ENCODE peak calls at places on chromosome 4, in five cellular contexts. U is transverse colon, V is chondrocyte, R is natural killer cell, E is WERI-Rb-1. Z is an unnamed sample.

GRCh38 chr4:6672131-6672530 is 21.5 kb upstream of the S100P start:
- DNase-seq in E (no peak), R (no peak), V (no peak), U (no peak), Z (no peak)

GRCh38 chr4:3305610-3306371 is 13.0 kb downstream of the RGS12 start:
- DNase-seq in E (no peak), U (no peak), R (no peak), V (no peak), Z (no peak)

GRCh38 chr4:118270492-118270891 is 82.3 kb downstream of the PRSS12 start:
- DNase-seq in V (no peak), U (no peak), E (no peak), R (no peak), Z (no peak)

GRCh38 chr4:3418029-3418762 is 23.6 kb upstream of the HGFAC start:
- DNase-seq in E (peak), U (no peak), V (peak), R (no peak), Z (no peak)

GRCh38 chr4:38805530-38806145 is 1.0 kb upstream of the TLR1 start:
- DNase-seq in U (peak), R (no peak), E (no peak), V (no peak), Z (no peak)

GRCh38 chr4:138178566-138178965 is 63.6 kb downstream of the SLC7A11 start:
- DNase-seq in E (no peak), U (no peak), V (no peak), R (no peak), Z (no peak)

GRCh38 chr4:177574446-177574845 is 132.2 kb upstream of the AGA start:
- DNase-seq in R (no peak), E (no peak), V (no peak), U (no peak), Z (no peak)

GRCh38 chr4:158913766-158914165 is 144.9 kb downstream of the FNIP2 start:
- DNase-seq in U (no peak), V (no peak), R (no peak), E (no peak), Z (no peak)

GRCh38 chr4:132542228-132542627 is 606.9 kb upstream of the PCDH10 start:
- DNase-seq in E (no peak), V (no peak), R (no peak), U (no peak), Z (no peak)

GRCh38 chr4:71120831-71121524 is 127.5 kb downstream of the DCK start:
- DNase-seq in R (no peak), E (no peak), V (peak), U (no peak), Z (no peak)

GRCh38 chr4:140049024-140049923 is 104.7 kb downstream of the MAML3 start:
- DNase-seq in V (no peak), U (peak), R (peak), E (peak), Z (peak)
- TF ChIP-seq CTCF in V (peak), U (no peak), R (no peak), E (peak), Z (no peak)

DNA sequence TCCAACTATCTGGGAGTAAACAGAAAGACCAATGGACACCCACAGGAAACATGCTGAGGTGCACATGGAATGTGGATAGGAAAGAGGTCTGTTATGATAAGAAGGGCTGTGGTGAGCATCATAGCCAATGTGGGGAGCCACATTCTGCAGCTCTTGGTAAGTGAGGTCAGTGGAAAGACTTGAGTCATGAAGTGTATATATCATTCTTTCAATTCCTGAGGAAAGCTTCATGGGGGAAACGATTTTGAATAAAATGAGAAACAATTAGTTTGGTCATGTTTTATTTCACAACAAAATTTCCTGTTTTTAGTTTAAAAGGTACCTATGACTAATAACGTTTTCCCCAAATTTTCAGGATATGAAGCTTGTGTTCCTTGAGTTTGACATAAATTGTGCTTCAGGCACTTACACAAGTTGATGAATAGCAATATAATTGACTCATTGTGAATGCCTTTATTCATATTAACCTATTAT is 41.4 kb upstream of the RASSF6 start:
- DNase-seq in R (no peak), U (no peak), E (no peak), V (no peak), Z (no peak)
- TF ChIP-seq CTCF in R (no peak), U (no peak), E (no peak), V (no peak), Z (no peak)

GRCh38 chr4:119559044-119559647 is 69.5 kb downstream of the PDE5A start:
- DNase-seq in E (no peak), U (no peak), V (no peak), R (no peak), Z (no peak)
- TF ChIP-seq CTCF in E (no peak), U (peak), V (peak), R (no peak), Z (peak)

GRCh38 chr4:10159671-10160070 is 43.1 kb upstream of the WDR1 start:
- DNase-seq in E (no peak), R (no peak), V (no peak), U (no peak), Z (no peak)

GRCh38 chr4:10161146-10161545 is 44.5 kb upstream of the WDR1 start:
- DNase-seq in U (no peak), V (no peak), R (no peak), E (no peak), Z (no peak)

GRCh38 chr4:10158355-10158942 is 41.9 kb upstream of the WDR1 start:
- DNase-seq in U (no peak), E (no peak), R (no peak), V (no peak), Z (no peak)

GRCh38 chr4:10160280-10160856 is 43.8 kb upstream of the WDR1 start:
- DNase-seq in E (peak), V (no peak), R (no peak), U (no peak), Z (no peak)

GRCh38 chr4:10157478-10158354 is 41.1 kb upstream of the WDR1 start:
- DNase-seq in V (no peak), U (peak), R (no peak), E (peak), Z (peak)
- TF ChIP-seq CTCF in V (peak), U (peak), R (peak), E (peak), Z (peak)

GRCh38 chr4:92606227-92606626 is 302.5 kb downstream of the GRID2 start:
- DNase-seq in V (no peak), R (no peak), U (no peak), E (no peak), Z (no peak)

GRCh38 chr4:92599044-92599443 is 295.3 kb downstream of the GRID2 start:
- DNase-seq in U (no peak), R (no peak), V (no peak), E (no peak), Z (no peak)

DNA sequence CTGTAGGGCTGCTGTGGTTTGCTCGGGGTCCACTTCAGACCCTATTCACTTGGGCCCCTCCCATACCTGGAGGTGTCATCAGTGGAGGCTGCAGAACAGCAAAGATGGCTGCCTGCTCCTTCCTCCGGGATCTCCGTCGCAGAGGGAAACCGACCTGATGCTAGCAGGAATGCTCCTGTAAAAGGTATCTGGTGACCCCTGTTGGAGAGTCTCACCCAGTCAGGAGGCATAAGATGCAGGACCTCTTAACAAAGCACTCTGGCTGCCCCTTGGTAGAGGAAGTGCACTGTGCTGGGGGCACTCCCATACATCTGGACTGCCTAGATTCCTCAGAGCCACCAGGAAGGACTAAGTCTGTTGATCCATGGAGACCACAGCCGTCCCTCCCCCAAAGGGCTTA is 296.9 kb downstream of the GRID2 start:
- DNase-seq in R (no peak), U (no peak), E (peak), V (peak), Z (peak)
- TF ChIP-seq CTCF in R (no peak), U (no peak), E (peak), V (no peak), Z (no peak)

DNA sequence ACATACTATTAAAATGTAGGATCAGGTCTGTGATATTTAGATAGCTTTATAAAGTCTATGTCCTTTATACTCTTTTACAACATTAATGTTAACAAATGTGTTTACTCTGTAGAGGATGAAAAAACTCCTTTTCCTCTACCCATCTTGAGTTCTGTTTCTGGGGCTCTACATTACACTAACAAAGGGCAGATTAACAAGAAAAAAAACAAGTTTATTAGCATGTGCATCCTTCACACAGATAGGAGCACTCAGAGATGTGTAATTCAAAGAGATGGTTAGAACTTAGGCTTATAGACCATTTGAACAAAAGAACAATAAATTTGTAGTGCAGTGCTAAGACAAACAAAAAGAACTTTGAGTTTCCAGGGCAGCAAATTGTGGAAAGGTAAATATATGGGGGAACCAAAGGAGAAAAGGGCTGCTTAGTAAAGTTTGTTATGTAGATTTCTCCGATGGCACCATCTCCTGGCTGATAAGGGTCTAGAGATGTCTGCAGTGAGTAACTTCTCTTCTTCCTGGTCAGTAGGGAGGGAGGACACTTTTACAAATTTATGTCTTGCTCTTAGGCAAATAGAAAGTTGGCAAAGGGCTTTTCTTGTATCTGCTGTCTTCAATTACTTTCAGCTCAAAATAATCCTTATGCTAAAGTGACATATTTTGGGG is 1249.9 kb upstream of the TENM3 start:
- DNase-seq in V (no peak), R (no peak), E (no peak), U (no peak), Z (no peak)
- TF ChIP-seq CTCF in V (no peak), R (no peak), E (no peak), U (no peak), Z (no peak)

GRCh38 chr4:54945838-54946237 is 179.6 kb downstream of the KDR start:
- DNase-seq in R (no peak), E (no peak), V (no peak), U (no peak), Z (no peak)
- TF ChIP-seq CTCF in R (peak), E (no peak), V (peak), U (no peak), Z (no peak)

GRCh38 chr4:142850478-142850877 is 4.4 kb upstream of the INPP4B start:
- DNase-seq in U (no peak), V (no peak), E (peak), R (no peak), Z (no peak)
- TF ChIP-seq CTCF in U (no peak), V (peak), E (peak), R (no peak), Z (peak)

DNA sequence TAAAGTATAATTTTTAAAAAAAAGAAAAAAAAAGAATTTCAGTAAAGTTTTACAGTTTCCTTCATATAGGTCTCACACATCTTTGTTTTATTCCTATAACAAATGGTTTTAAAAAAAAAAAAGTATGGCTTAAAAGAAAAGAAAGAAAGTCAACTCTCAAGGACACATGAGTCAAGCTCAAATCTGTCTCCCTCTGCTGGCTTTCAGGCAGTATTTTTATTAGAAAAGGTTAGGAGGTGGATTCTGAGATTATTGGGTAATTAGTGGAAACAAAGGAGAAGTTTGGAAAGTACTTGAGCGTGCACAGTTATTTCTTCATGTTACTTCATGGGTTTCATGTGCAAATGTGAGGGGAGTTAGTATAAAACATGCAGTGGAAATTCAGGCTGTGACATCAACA is 36.6 kb upstream of the BTC start:
- DNase-seq in V (no peak), R (no peak), E (no peak), U (no peak), Z (no peak)
- TF ChIP-seq CTCF in V (peak), R (no peak), E (peak), U (no peak), Z (peak)

GRCh38 chr4:75891611-75892010 is 10.6 kb downstream of the PPEF2 start:
- DNase-seq in U (no peak), V (no peak), E (no peak), R (no peak), Z (no peak)

GRCh38 chr4:75889537-75890199 is 12.6 kb downstream of the PPEF2 start:
- DNase-seq in E (no peak), R (no peak), U (no peak), V (no peak), Z (no peak)

GRCh38 chr4:75895744-75896314 is 6.4 kb downstream of the PPEF2 start:
- DNase-seq in U (no peak), R (no peak), V (no peak), E (no peak), Z (no peak)

GRCh38 chr4:75892508-75892907 is 9.7 kb downstream of the PPEF2 start:
- DNase-seq in R (no peak), E (peak), U (no peak), V (no peak), Z (no peak)
- TF ChIP-seq CTCF in R (no peak), E (no peak), U (no peak), V (peak), Z (no peak)

Z was measured in nephron progenitor cell.